ENCODE peak calls at places on chromosomes 4 and X, in five cellular contexts. J is heart left ventricle; C is heart right ventricle; T is gastrocnemius medialis; U is CD4-positive, alpha-beta memory T cell. V is an unnamed sample.

GRCh38 chrX:42107495-42108139 is 184.3 kb upstream of the CASK start:
- DNase-seq in U (no peak), C (no peak), J (no peak), T (no peak), V (no peak)

GRCh38 chr4:24118031-24118430 is 228.2 kb upstream of the PPARGC1A start:
- DNase-seq in U (no peak), C (no peak), T (no peak), J (no peak), V (no peak)

GRCh38 chr4:41692717-41693345 is 55.7 kb downstream of the PHOX2B start:
- DNase-seq in U (peak), C (peak), T (peak), J (peak), V (peak)

GRCh38 chr4:119300388-119301131 is 21.4 kb downstream of the FABP2 start:
- DNase-seq in T (peak), U (peak), J (peak), C (peak), V (peak)

GRCh38 chr4:103370336-103370735 is 172.2 kb upstream of the CENPE start:
- DNase-seq in C (no peak), T (no peak), U (no peak), J (no peak), V (no peak)

GRCh38 chr4:52051213-52051614 is at the start of gene SPATA18:
- DNase-seq in J (peak), U (no peak), T (peak), C (peak), V (no peak)

GRCh38 chrX:17597836-17598434 is 139.4 kb upstream of the SCML1 start:
- DNase-seq in C (peak), J (peak), U (no peak), T (peak), V (no peak)

GRCh38 chr4:78694457-78694787 is 81.7 kb upstream of the BMP2K start:
- DNase-seq in T (no peak), C (no peak), J (no peak), U (no peak), V (no peak)

GRCh38 chrX:29299689-29300088 is 712.4 kb downstream of the IL1RAPL1 start:
- DNase-seq in C (no peak), T (no peak), J (no peak), U (no peak), V (peak)

GRCh38 chr4:40448875-40449274 is 113.7 kb downstream of the CHRNA9 start:
- DNase-seq in U (no peak), C (no peak), J (no peak), T (no peak), V (no peak)

GRCh38 chrX:67544281-67544680 is 460 bp downstream of the AR start:
- DNase-seq in C (peak), J (no peak), T (peak), U (no peak), V (no peak)

GRCh38 chr4:165927366-165927765 is 54.3 kb downstream of the TLL1 start:
- DNase-seq in C (no peak), T (no peak), U (no peak), J (no peak), V (no peak)

GRCh38 chr4:38184404-38184803 is 224.2 kb downstream of the PTTG2 start:
- DNase-seq in T (no peak), J (no peak), C (no peak), U (no peak), V (no peak)

GRCh38 chrX:50770702-50771101 is 43.3 kb downstream of the SHROOM4 start:
- DNase-seq in J (peak), C (no peak), U (no peak), T (no peak), V (no peak)

GRCh38 chr4:80462537-80463207 is 127.1 kb downstream of the CFAP299 start:
- DNase-seq in T (no peak), J (no peak), C (no peak), U (peak), V (no peak)

DNA sequence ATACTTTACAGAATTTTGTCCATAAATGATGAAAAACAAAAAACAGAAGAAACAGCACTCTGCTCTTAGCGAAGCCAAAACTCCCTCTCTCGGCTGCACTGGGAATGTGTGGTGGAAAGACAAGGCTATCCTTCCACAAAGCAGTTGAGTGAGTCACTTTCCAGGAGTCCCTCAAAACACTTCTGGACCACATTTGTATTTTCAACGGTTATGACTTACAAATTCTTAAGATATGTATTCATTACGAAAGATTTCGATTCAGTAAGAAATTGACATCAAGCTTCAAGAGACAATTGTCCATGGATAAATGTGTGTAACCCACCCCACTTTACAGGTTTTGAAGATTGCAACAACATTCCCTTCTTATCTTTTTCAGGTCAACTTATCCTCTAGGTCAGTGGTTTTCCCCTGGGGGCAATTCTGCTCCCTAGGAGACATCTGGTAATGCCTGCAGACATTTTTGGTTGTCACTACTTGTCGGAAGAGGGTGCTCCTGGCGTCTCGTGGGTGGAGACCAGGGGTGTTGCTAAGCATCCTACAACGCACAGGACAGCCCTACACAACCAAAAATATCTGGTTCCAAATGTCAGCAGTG is 66.7 kb upstream of the MTNR1A start:
- DNase-seq in U (no peak), J (no peak), T (no peak), C (no peak), V (peak)
- H3K27ac ChIP-seq in U (no peak), J (no peak), T (no peak), C (no peak), V (no peak)

GRCh38 chr4:188976644-188977115 is 837.4 kb downstream of the TRIML1 start:
- DNase-seq in J (no peak), T (no peak), C (no peak), U (no peak), V (peak)
- H3K27ac ChIP-seq in J (no peak), T (no peak), C (no peak), U (no peak), V (no peak)

GRCh38 chr4:76974150-76974549 is 24.6 kb downstream of the SEPTIN11 start:
- DNase-seq in T (no peak), J (no peak), C (no peak), U (no peak), V (no peak)

GRCh38 chr4:76968937-76969336 is 19.4 kb downstream of the SEPTIN11 start:
- DNase-seq in U (no peak), C (no peak), J (no peak), T (no peak), V (no peak)

GRCh38 chr4:76969941-76970529 is 20.5 kb downstream of the SEPTIN11 start:
- DNase-seq in T (no peak), C (no peak), J (no peak), U (no peak), V (no peak)

GRCh38 chr4:76966024-76966579 is 16.6 kb downstream of the SEPTIN11 start:
- DNase-seq in C (no peak), U (no peak), T (no peak), J (no peak), V (no peak)

GRCh38 chr4:76969493-76969892 is 19.9 kb downstream of the SEPTIN11 start:
- DNase-seq in J (no peak), C (no peak), U (no peak), T (no peak), V (no peak)
- H3K27ac ChIP-seq in J (no peak), C (no peak), U (no peak), T (no peak), V (no peak)

GRCh38 chrX:9977642-9978041 is 10.5 kb downstream of the CLDN34 start:
- DNase-seq in J (no peak), U (no peak), C (no peak), T (no peak), V (no peak)

GRCh38 chrX:9983463-9983862 is 16.3 kb downstream of the CLDN34 start:
- DNase-seq in C (no peak), U (no peak), J (no peak), T (no peak), V (no peak)

GRCh38 chrX:9980927-9981326 is 13.8 kb downstream of the CLDN34 start:
- DNase-seq in J (no peak), T (no peak), U (no peak), C (no peak), V (no peak)
- H3K27ac ChIP-seq in J (no peak), T (no peak), U (no peak), C (no peak), V (no peak)

GRCh38 chr4:95068818-95069478 is 311.2 kb downstream of the BMPR1B start:
- DNase-seq in C (no peak), U (no peak), T (no peak), J (no peak), V (no peak)
- H3K27ac ChIP-seq in C (no peak), U (no peak), T (no peak), J (no peak), V (no peak)

GRCh38 chr4:138222041-138222440 is 20.1 kb downstream of the SLC7A11 start:
- DNase-seq in T (no peak), C (no peak), U (no peak), J (no peak), V (no peak)
- H3K27ac ChIP-seq in T (no peak), C (no peak), U (no peak), J (no peak), V (no peak)

GRCh38 chr4:57013529-57014120 is 34.9 kb downstream of the POLR2B start:
- DNase-seq in T (no peak), U (no peak), J (no peak), C (no peak), V (no peak)

GRCh38 chr4:57020467-57021101 is 41.9 kb downstream of the POLR2B start:
- DNase-seq in C (no peak), J (no peak), T (no peak), U (no peak), V (peak)

GRCh38 chr4:57023104-57023503 is 44.4 kb downstream of the POLR2B start:
- DNase-seq in U (no peak), C (no peak), T (no peak), J (no peak), V (peak)

DNA sequence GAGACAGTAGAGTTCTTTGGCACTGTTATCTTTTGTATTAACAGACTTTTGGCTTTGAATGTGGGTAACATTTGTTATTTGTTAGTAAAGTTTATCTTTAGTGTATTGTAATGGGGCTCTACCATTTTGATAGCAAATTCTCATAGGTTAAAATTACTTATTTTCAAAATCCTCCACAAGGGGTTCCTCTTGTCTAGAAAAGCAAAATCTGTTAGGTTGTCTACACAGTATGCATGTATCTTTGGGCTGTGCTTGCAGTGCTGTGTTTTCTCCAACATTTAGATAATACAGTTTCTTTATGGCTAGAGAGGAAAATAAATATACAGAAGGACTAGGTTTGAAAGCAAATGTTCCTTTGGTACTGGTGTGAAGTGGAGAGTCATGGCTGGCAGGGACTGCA is 40.2 kb downstream of the POLR2B start:
- DNase-seq in T (no peak), U (no peak), C (no peak), J (no peak), V (no peak)
- H3K27ac ChIP-seq in T (no peak), U (no peak), C (no peak), J (no peak), V (no peak)

DNA sequence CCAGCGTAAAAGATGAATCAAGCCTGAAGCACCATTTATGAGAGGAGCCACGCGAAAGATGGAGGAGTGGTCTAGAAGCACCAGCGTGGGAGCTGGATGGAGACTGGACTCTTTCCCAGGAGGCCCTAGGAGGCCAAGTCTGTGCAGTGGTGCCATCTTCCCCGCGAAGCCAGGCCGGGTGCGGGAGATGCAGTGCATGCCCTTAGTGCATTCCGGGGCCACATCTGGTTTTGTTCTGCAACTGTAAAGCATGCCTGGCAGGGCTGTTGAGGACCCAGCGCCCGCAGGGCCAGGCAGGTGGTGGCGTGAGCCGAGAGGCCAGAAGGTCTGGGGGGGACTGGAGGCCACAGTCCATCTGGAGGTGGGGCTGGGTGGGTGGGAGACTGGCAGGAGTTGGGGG is 78.6 kb upstream of the ADRA2C start:
- DNase-seq in C (no peak), J (no peak), U (no peak), T (peak), V (no peak)
- H3K27ac ChIP-seq in C (no peak), J (no peak), U (no peak), T (no peak), V (no peak)